ENCODE peak calls at places on chromosome 18, in four cellular contexts. R, S, U and C are unnamed samples.
A peak's percentile ranks its signal among the peaks of the same experiment; 100 is the strongest.

GRCh38 chr18:33805592-33805991 is 227.6 kb downstream of the ASXL3 start:
- DNase-seq in R (no peak), S (no peak), U (no peak), C (no peak)

GRCh38 chr18:1513519-1513918 is 608.8 kb downstream of the ADCYAP1 start:
- DNase-seq in R (no peak), S (no peak), U (no peak), C (no peak)

GRCh38 chr18:59593291-59593717 is 103.9 kb downstream of the CCBE1 start:
- DNase-seq in R (peak; percentile 74), S (no peak), U (no peak), C (no peak)

GRCh38 chr18:76262956-76263955 is 231.8 kb downstream of the ZNF516 start:
- DNase-seq in R (no peak), S (no peak), U (no peak), C (no peak)

GRCh38 chr18:46899274-46899948 is 17.9 kb downstream of the PIAS2 start:
- DNase-seq in R (no peak), S (no peak), U (peak; percentile 96), C (no peak)

GRCh38 chr18:47779381-47779780 is 151.1 kb downstream of the SMAD2 start:
- DNase-seq in R (no peak), S (no peak), U (no peak), C (no peak)

GRCh38 chr18:58139627-58140026 is 95.6 kb downstream of the NEDD4L start:
- DNase-seq in R (no peak), S (no peak), U (no peak), C (no peak)

GRCh38 chr18:25284861-25285574 is 66.9 kb downstream of the ZNF521 start:
- DNase-seq in R (no peak), S (no peak), U (peak; percentile 21), C (no peak)

DNA sequence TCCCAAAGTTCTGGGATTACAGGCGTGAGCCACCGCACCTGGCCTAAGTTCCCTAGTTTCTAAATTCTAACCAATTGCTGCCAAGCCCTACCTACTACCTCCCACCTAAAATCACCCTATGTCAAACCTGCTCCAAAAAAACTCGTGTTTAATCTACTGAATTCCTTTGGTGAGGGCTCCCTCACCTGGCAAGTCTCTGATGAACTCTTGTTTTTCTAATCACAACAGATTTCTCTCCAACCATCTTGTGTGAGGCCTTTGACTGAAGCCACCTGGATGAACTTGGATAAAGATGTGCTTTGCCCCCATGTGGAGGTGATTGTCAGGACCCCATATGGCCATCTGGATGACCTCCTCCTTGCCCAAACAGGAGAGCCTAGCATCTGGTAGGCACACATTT is 17.4 kb upstream of the SLC35G4 start:
- DNase-seq in R (no peak), S (no peak), U (peak; percentile 64), C (no peak)
- TF ChIP-seq CTCF in R (no peak), S (no peak), U (peak; percentile 53), C (peak; percentile 7)

GRCh38 chr18:56161604-56162003 is 476.8 kb downstream of the TXNL1 start:
- DNase-seq in R (no peak), S (no peak), U (no peak), C (no peak)
- TF ChIP-seq CTCF in R (no peak), S (no peak), U (no peak), C (no peak)

DNA sequence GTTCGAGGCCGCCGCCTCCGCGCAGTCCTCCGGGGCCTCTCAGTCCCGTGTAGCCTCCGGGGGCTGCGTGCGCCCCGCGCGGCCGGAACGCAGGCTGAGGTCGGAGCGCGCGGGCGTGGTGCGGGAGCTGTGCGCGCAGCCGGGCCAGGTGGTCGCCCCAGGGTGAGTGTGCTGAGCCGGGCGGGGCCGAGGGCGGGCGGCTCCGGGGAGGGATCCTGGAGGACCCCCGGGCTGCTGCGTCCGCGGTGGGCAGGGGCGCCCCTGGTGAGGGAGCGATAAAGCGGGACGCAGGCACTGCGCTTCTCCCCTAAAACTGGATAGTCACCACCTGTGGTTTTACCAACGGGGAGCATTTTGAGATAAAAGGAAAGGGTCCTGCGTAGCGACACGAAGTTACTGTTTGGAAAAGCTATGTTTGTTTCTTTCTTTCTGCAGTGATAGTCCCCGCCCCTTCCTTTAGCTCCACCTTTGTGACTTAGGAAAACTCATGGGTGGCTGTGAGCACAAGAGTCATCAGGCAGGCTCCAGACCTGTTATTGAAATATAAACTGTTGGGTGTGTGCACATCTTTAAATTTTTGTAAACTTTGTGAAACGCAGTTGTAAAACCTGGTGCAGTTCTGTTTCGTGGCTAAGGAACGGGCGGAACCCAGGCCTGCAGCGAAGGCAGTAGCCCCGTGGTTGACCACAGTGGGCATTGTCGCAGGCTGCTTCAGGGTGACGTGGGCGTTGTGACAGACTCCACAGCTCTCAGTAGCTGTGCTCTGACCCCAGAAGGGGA is 687 bp downstream of the CTDP1 start:
- DNase-seq in R (peak; percentile 38), S (peak; percentile 87), U (peak; percentile 56), C (no peak)
- TF ChIP-seq CTCF in R (peak; percentile 33), S (no peak), U (no peak), C (peak; percentile 47)

GRCh38 chr18:2570772-2571199 is 519 bp downstream of the METTL4 start:
- DNase-seq in R (peak; percentile 73), S (peak; percentile 88), U (peak; percentile 75), C (peak; percentile 87)
- TF ChIP-seq CTCF in R (peak; percentile 21), S (no peak), U (no peak), C (peak; percentile 48)